ENCODE peak calls at places on chromosomes 16 and 17, in five cellular contexts. Y, L, R, T and Q are unnamed samples.

GRCh38 chr17:68248886-68249872 is 1.3 kb downstream of the AMZ2 start:
- DNase-seq in R (no peak), Y (no peak), L (no peak), T (no peak), Q (no peak)

GRCh38 chr17:50425682-50426471 is at the start of gene ACSF2:
- DNase-seq in L (peak), Y (peak), T (peak), R (peak), Q (peak)

GRCh38 chr17:4175921-4176802 is 33.2 kb downstream of the CYB5D2 start:
- DNase-seq in L (no peak), T (no peak), R (no peak), Y (no peak), Q (no peak)

GRCh38 chr17:55225237-55225636 is 39.5 kb upstream of the HLF start:
- DNase-seq in Y (no peak), R (peak), L (no peak), T (no peak), Q (no peak)

GRCh38 chr17:76137351-76138233 is 3.5 kb downstream of the FOXJ1 start:
- DNase-seq in T (no peak), Y (no peak), L (no peak), R (no peak), Q (no peak)

GRCh38 chr16:50360779-50361178 is 8.0 kb downstream of the BRD7 start:
- DNase-seq in L (no peak), Y (no peak), T (no peak), R (no peak), Q (no peak)

GRCh38 chr17:66829883-66830282 is 5.0 kb upstream of the CACNG5 start:
- DNase-seq in L (no peak), Y (no peak), T (no peak), R (no peak), Q (peak)

GRCh38 chr17:45895304-45895968 is 1.1 kb downstream of the MAPT start:
- DNase-seq in Y (peak), L (peak), T (no peak), R (no peak), Q (no peak)

GRCh38 chr16:89442990-89443726 is 47.2 kb downstream of the ANKRD11 start:
- DNase-seq in R (no peak), T (peak), L (peak), Y (peak), Q (peak)

GRCh38 chr16:53784312-53784711 is 80.4 kb downstream of the FTO start:
- DNase-seq in L (no peak), R (no peak), T (no peak), Y (no peak), Q (no peak)

GRCh38 chr16:72590179-72590937 is 418.4 kb upstream of the PMFBP1 start:
- DNase-seq in Y (no peak), R (no peak), T (no peak), L (no peak), Q (no peak)

GRCh38 chr16:19926449-19927390 is 42.1 kb upstream of the GPRC5B start:
- DNase-seq in R (no peak), L (no peak), T (no peak), Y (peak), Q (no peak)

GRCh38 chr16:3175157-3176153 is 12.5 kb upstream of the OR1F1 start:
- DNase-seq in T (no peak), Y (peak), R (no peak), L (no peak), Q (peak)

GRCh38 chr17:49361129-49361901 is 735 bp downstream of the ZNF652 start:
- DNase-seq in T (peak), Y (peak), L (no peak), R (no peak), Q (peak)

GRCh38 chr17:49363251-49363650 is 1.2 kb upstream of the ZNF652 start:
- DNase-seq in T (no peak), L (no peak), Y (no peak), R (no peak), Q (no peak)

GRCh38 chr17:49360796-49361128 is 1.3 kb downstream of the ZNF652 start:
- DNase-seq in L (no peak), Y (no peak), T (no peak), R (no peak), Q (no peak)

GRCh38 chr17:49362723-49363117 is 670 bp upstream of the ZNF652 start:
- DNase-seq in L (no peak), R (no peak), Y (no peak), T (no peak), Q (no peak)

DNA sequence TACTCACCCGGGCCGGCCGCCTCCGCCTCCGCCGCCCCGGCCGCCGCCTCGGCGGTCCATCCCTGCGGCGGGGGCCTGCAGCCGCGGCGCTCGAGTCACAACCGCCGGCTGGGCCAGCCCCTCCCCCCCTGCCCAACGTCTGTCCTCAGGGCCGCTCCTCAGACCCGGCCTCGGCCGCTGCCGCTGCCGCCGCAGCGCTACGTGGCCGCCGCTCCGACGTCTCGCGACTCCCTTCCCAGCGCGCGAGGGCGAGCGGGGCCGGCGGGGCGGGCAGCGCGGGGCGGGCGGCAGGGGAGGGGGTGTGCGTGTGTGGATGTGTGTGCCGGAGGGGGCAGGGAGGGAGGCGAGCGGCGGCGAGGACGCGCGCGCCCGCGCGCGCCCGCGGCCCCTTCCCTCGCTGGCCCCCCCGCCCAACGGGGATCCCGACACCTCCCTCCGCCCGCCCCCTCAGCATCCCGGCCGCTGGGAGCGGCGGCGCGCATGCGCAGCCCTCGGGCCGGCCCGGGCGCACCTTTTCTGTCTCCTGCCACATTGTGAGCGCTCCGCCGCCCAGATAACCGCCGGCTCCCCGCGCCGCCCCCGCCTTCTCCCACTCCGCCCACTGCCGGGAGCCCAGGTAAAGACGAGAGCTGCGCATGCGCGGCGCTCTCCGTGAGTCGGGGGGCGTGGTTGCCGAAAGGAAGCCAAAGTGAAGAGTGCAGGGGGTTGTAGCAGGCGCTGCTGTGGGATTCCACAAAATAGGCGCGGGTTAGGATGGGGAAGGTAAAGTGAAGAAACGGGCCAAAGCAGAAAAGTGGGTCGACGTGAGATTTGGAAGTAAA is at the start of gene ZNF652:
- DNase-seq in R (peak), Y (peak), L (peak), T (peak), Q (peak)
- TF ChIP-seq EP300 in R (no peak), Y (no peak), L (no peak), T (no peak), Q (no peak)

GRCh38 chr16:55653106-55653505 is 2.7 kb upstream of the SLC6A2 start:
- DNase-seq in R (no peak), L (no peak), Y (no peak), T (no peak), Q (no peak)
- TF ChIP-seq POLR2A in R (no peak), L (no peak), Y (no peak), T (no peak), Q (no peak)

GRCh38 chr16:48603647-48604376 is 6.2 kb downstream of the N4BP1 start:
- DNase-seq in Y (no peak), L (no peak), T (no peak), R (no peak), Q (no peak)
- TF ChIP-seq EP300 in Y (no peak), L (no peak), T (no peak), R (no peak), Q (no peak)

GRCh38 chr16:30371248-30371816 is 1.0 kb upstream of the TBC1D10B start:
- DNase-seq in Y (no peak), R (no peak), L (no peak), T (no peak), Q (no peak)
- TF ChIP-seq POLR2A in Y (no peak), R (no peak), L (no peak), T (no peak), Q (peak)

DNA sequence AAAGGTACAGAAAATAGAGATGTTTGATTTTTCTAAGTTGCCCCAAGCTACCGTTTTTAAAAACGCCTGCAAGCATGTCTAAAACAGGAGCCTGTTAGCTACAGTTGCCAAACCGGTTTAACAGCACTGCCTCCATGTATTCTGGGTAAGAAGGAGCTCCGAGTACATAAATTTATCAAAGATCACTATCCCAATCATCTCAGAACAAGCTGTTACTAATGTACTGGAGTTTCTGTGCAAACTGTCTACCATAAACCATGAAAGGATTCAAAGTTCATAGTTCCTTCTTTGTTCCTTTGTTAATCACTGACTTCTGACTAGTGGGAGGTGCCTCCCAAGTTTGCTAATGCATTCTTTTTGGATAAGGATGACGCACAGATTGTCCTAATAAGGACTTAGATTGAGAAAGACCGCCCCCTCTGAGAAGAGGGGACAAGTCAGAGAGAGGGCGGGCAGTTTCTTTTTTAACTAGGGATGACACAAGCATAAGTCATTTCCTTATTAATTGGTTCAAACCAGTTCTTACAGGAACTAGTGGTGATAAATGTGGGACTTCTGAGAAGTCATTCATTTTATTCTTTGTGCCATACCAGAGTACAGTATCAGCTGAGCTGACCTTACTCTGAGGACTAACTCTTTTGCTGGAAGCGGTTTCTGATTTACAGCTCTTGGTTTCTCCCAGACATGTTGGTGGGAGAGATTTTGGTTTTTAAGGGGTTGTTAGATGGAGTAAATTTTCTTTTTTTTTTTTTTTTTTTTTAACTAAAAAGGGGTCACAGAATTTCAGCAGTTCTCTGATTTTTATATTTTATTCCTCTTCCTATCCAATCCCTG is 55.2 kb downstream of the TUBD1 start:
- DNase-seq in L (no peak), Y (peak), T (peak), R (no peak), Q (peak)
- TF ChIP-seq EP300 in L (peak), Y (peak), T (peak), R (peak), Q (peak)

GRCh38 chr16:4416200-4417032 is at the start of gene CORO7:
- DNase-seq in L (peak), R (peak), T (peak), Y (peak), Q (peak)
- TF ChIP-seq POLR2A in L (peak), R (peak), T (no peak), Y (no peak), Q (no peak)

GRCh38 chr17:61813211-61813610 is 50.1 kb downstream of the BRIP1 start:
- DNase-seq in Y (no peak), L (no peak), R (no peak), T (no peak), Q (no peak)

GRCh38 chr17:61806941-61807340 is 56.4 kb downstream of the BRIP1 start:
- DNase-seq in L (no peak), R (no peak), Y (no peak), T (no peak), Q (no peak)

GRCh38 chr17:61808442-61808841 is 54.9 kb downstream of the BRIP1 start:
- DNase-seq in R (no peak), T (no peak), L (no peak), Y (no peak), Q (no peak)

GRCh38 chr17:61812747-61813146 is 50.6 kb downstream of the BRIP1 start:
- DNase-seq in T (no peak), Y (no peak), R (no peak), L (no peak), Q (no peak)

GRCh38 chr17:61809816-61810392 is 53.4 kb downstream of the BRIP1 start:
- DNase-seq in T (no peak), Y (no peak), L (no peak), R (no peak), Q (no peak)
- TF ChIP-seq EP300 in T (no peak), Y (no peak), L (no peak), R (no peak), Q (no peak)